ENCODE peak calls at places on chromosomes 6 and 20, in seven cellular contexts. One of them, this sample, is unnamed.

GRCh38 chr6:111278738-111279137 is 191.4 kb downstream of the SLC16A10 start:
- DNase-seq in breast epithelium: no peak
- DNase-seq in sigmoid colon: no peak
- DNase-seq in endothelial cell of umbilical vein: no peak
- DNase-seq in GM23338: no peak
- DNase-seq in GM12891: no peak
- DNase-seq in GM12892: no peak
- DNase-seq in this sample: no peak

GRCh38 chr6:43916924-43917877 is 147.2 kb downstream of the VEGFA start:
- DNase-seq in GM12892: no peak
- DNase-seq in endothelial cell of umbilical vein: no peak
- DNase-seq in GM23338: no peak
- DNase-seq in breast epithelium: peak; percentile 52
- DNase-seq in GM12891: no peak
- DNase-seq in sigmoid colon: peak; percentile 76
- DNase-seq in this sample: peak; percentile 82

GRCh38 chr6:49401063-49401462 is 62.0 kb downstream of the MMUT start:
- DNase-seq in GM12891: no peak
- DNase-seq in GM23338: no peak
- DNase-seq in breast epithelium: no peak
- DNase-seq in endothelial cell of umbilical vein: no peak
- DNase-seq in sigmoid colon: no peak
- DNase-seq in GM12892: no peak
- DNase-seq in this sample: no peak

GRCh38 chr20:9744551-9744950 is 94.3 kb downstream of the PAK5 start:
- DNase-seq in GM12892: no peak
- DNase-seq in sigmoid colon: no peak
- DNase-seq in breast epithelium: no peak
- DNase-seq in endothelial cell of umbilical vein: no peak
- DNase-seq in GM23338: no peak
- DNase-seq in GM12891: no peak
- DNase-seq in this sample: no peak

GRCh38 chr6:169994734-169995133 is 243.3 kb downstream of the ERMARD start:
- DNase-seq in GM12891: no peak
- DNase-seq in endothelial cell of umbilical vein: no peak
- DNase-seq in sigmoid colon: no peak
- DNase-seq in breast epithelium: no peak
- DNase-seq in GM12892: no peak
- DNase-seq in GM23338: no peak
- DNase-seq in this sample: no peak

GRCh38 chr6:11718461-11718860 is 60.1 kb downstream of the ADTRP start:
- DNase-seq in endothelial cell of umbilical vein: no peak
- DNase-seq in sigmoid colon: no peak
- DNase-seq in GM23338: no peak
- DNase-seq in breast epithelium: no peak
- DNase-seq in GM12892: no peak
- DNase-seq in GM12891: no peak
- DNase-seq in this sample: no peak

GRCh38 chr6:168231393-168231957 is 88.1 kb downstream of the DACT2 start:
- DNase-seq in endothelial cell of umbilical vein: no peak
- DNase-seq in GM12891: no peak
- DNase-seq in sigmoid colon: no peak
- DNase-seq in GM23338: no peak
- DNase-seq in breast epithelium: no peak
- DNase-seq in GM12892: no peak
- DNase-seq in this sample: no peak

GRCh38 chr20:32569380-32570305 is 15.5 kb downstream of the NOL4L start:
- DNase-seq in breast epithelium: no peak
- DNase-seq in GM12891: no peak
- DNase-seq in sigmoid colon: no peak
- DNase-seq in GM12892: no peak
- DNase-seq in GM23338: no peak
- DNase-seq in endothelial cell of umbilical vein: no peak
- DNase-seq in this sample: no peak

GRCh38 chr20:22583773-22584629 is at the start of gene FOXA2:
- DNase-seq in GM12892: no peak
- DNase-seq in endothelial cell of umbilical vein: no peak
- DNase-seq in GM23338: peak; percentile 82
- DNase-seq in sigmoid colon: no peak
- DNase-seq in breast epithelium: no peak
- DNase-seq in GM12891: no peak
- DNase-seq in this sample: peak; percentile 79

GRCh38 chr6:53112404-53112803 is 36.2 kb downstream of the GCM1 start:
- DNase-seq in endothelial cell of umbilical vein: no peak
- DNase-seq in breast epithelium: peak; percentile 61
- DNase-seq in GM12891: no peak
- DNase-seq in GM23338: no peak
- DNase-seq in sigmoid colon: no peak
- DNase-seq in GM12892: no peak
- DNase-seq in this sample: peak; percentile 14

GRCh38 chr6:107977283-107977682 is 19.3 kb upstream of the SEC63 start:
- DNase-seq in sigmoid colon: no peak
- DNase-seq in GM12891: no peak
- DNase-seq in GM23338: peak; percentile 70
- DNase-seq in endothelial cell of umbilical vein: peak; percentile 61
- DNase-seq in GM12892: no peak
- DNase-seq in breast epithelium: no peak
- DNase-seq in this sample: no peak

GRCh38 chr6:18823782-18824386 is 436.7 kb downstream of the RNF144B start:
- DNase-seq in sigmoid colon: no peak
- DNase-seq in endothelial cell of umbilical vein: peak; percentile 7
- DNase-seq in GM12891: no peak
- DNase-seq in breast epithelium: no peak
- DNase-seq in GM12892: no peak
- DNase-seq in GM23338: peak; percentile 89
- DNase-seq in this sample: no peak

GRCh38 chr6:147201885-147202515 is 2.2 kb upstream of the STXBP5 start:
- DNase-seq in GM12892: no peak
- DNase-seq in endothelial cell of umbilical vein: no peak
- DNase-seq in sigmoid colon: no peak
- DNase-seq in breast epithelium: no peak
- DNase-seq in GM12891: no peak
- DNase-seq in GM23338: peak; percentile 73
- DNase-seq in this sample: peak; percentile 21

GRCh38 chr20:39016076-39016475 is 53.9 kb downstream of the DHX35 start:
- DNase-seq in sigmoid colon: no peak
- DNase-seq in GM12892: no peak
- DNase-seq in endothelial cell of umbilical vein: no peak
- DNase-seq in GM12891: no peak
- DNase-seq in GM23338: no peak
- DNase-seq in breast epithelium: no peak
- DNase-seq in this sample: no peak

GRCh38 chr20:16434087-16434664 is 139.1 kb downstream of the KIF16B start:
- DNase-seq in endothelial cell of umbilical vein: peak; percentile 52
- DNase-seq in GM12892: peak; percentile 9
- DNase-seq in GM12891: peak; percentile 14
- DNase-seq in breast epithelium: no peak
- DNase-seq in GM23338: peak; percentile 86
- DNase-seq in sigmoid colon: no peak
- DNase-seq in this sample: peak; percentile 44

GRCh38 chr20:46084805-46085792 is 4.7 kb downstream of the NCOA5 start:
- DNase-seq in endothelial cell of umbilical vein: peak; percentile 13
- DNase-seq in sigmoid colon: no peak
- DNase-seq in breast epithelium: no peak
- DNase-seq in GM12891: no peak
- DNase-seq in GM12892: no peak
- DNase-seq in GM23338: no peak
- DNase-seq in this sample: peak; percentile 37

DNA sequence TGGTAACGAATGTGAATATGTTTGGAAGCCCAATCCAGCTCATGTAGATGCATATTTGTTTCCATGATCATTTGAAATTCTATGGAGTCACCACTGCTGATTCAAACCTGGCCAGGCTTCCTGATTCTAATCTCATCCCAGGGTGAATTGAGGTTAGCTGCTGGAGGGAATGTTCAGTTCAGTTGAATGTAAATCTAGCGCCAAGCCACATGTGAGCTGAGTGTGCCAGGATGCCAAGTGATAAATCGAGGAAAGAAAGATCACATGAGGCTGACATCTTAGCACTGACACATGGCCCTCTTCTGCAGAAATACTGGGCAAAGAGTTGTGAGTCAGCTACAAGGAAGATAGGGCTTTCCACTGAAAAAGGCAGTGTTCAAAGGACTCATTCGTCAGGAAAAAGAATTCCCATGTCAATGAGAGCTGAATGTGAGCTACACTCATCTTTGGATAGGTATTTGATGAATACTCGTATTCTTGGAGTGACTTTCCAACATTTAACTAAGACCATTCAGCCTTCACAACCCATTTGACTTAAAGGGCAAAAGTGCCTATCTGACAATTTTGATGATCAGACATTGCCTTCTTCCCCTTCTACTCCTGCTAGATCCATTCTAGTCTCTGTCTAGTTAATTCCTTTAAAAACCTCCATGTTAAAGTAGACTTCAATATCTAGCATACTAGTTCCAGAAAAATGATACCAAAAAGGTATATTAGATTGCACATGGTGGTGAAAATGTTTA is 172.1 kb downstream of the MTFR2 start:
- DNase-seq in GM12892: no peak
- DNase-seq in GM12891: no peak
- DNase-seq in sigmoid colon: no peak
- DNase-seq in endothelial cell of umbilical vein: peak; percentile 97
- DNase-seq in breast epithelium: no peak
- DNase-seq in GM23338: no peak
- DNase-seq in this sample: no peak
- TF ChIP-seq POLR2AphosphoS5 in GM12892: no peak
- TF ChIP-seq POLR2AphosphoS5 in GM12891: no peak
- TF ChIP-seq POLR2AphosphoS5 in sigmoid colon: no peak
- TF ChIP-seq POLR2AphosphoS5 in endothelial cell of umbilical vein: peak; percentile 50
- TF ChIP-seq POLR2AphosphoS5 in breast epithelium: no peak
- TF ChIP-seq POLR2AphosphoS5 in GM23338: no peak
- TF ChIP-seq POLR2AphosphoS5 in this sample: no peak

GRCh38 chr6:10591411-10592160 is 70.4 kb downstream of the GCNT2 start:
- DNase-seq in GM23338: no peak
- DNase-seq in GM12892: no peak
- DNase-seq in sigmoid colon: no peak
- DNase-seq in endothelial cell of umbilical vein: no peak
- DNase-seq in breast epithelium: no peak
- DNase-seq in GM12891: no peak
- DNase-seq in this sample: no peak
- TF ChIP-seq POLR2AphosphoS5 in GM23338: no peak
- TF ChIP-seq POLR2AphosphoS5 in GM12892: no peak
- TF ChIP-seq POLR2AphosphoS5 in sigmoid colon: no peak
- TF ChIP-seq POLR2AphosphoS5 in endothelial cell of umbilical vein: no peak
- TF ChIP-seq POLR2AphosphoS5 in breast epithelium: no peak
- TF ChIP-seq POLR2AphosphoS5 in GM12891: no peak
- TF ChIP-seq POLR2AphosphoS5 in this sample: no peak

GRCh38 chr6:37027811-37028469 is 22.5 kb downstream of the FGD2 start:
- DNase-seq in breast epithelium: no peak
- DNase-seq in sigmoid colon: no peak
- DNase-seq in endothelial cell of umbilical vein: no peak
- DNase-seq in GM12892: no peak
- DNase-seq in GM23338: no peak
- DNase-seq in GM12891: no peak
- DNase-seq in this sample: no peak

GRCh38 chr6:37024665-37025337 is 19.3 kb downstream of the FGD2 start:
- DNase-seq in breast epithelium: peak; percentile 85
- DNase-seq in GM23338: no peak
- DNase-seq in sigmoid colon: no peak
- DNase-seq in GM12891: no peak
- DNase-seq in endothelial cell of umbilical vein: no peak
- DNase-seq in GM12892: no peak
- DNase-seq in this sample: no peak

GRCh38 chr6:37029249-37029959 is 23.9 kb downstream of the FGD2 start:
- DNase-seq in sigmoid colon: peak; percentile 89
- DNase-seq in breast epithelium: peak; percentile 47
- DNase-seq in GM12892: no peak
- DNase-seq in GM23338: peak; percentile 81
- DNase-seq in GM12891: no peak
- DNase-seq in endothelial cell of umbilical vein: peak; percentile 77
- DNase-seq in this sample: peak; percentile 65

GRCh38 chr6:37025621-37026466 is 20.4 kb downstream of the FGD2 start:
- DNase-seq in sigmoid colon: no peak
- DNase-seq in GM12892: no peak
- DNase-seq in GM23338: no peak
- DNase-seq in GM12891: no peak
- DNase-seq in endothelial cell of umbilical vein: no peak
- DNase-seq in breast epithelium: no peak
- DNase-seq in this sample: no peak

DNA sequence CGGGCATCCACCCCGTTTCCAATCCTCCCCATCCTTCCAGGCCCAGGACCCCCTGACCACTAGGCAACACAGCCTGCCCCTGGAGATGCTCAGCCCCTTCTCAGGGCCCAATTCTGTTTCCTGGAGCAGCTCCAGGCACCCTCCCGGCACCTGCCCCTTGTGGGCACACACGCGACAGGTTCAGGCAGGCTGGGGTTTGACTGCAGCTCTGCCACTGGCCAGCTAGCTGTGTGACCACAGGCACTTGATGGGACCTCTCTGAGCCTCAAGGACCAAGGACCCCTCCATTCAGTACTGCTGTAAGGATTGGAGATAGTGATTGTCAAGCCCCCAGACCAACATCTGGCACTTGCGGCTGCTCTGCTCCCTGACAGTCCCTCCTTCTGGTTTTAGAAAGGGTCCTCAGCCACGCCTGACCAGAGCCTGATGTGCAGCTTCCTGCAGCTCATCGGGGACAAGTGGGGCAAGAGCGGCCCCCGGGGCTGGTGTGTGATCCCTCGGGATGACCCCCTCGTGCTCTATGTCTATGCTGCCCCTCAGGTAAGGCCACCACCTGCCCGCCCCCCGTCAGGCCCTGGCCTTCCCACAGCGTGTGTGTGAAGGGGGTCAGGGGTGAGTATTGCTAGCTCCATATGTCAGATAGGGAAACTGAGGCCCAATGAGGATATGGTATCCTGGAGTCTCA is 21.7 kb downstream of the FGD2 start:
- DNase-seq in endothelial cell of umbilical vein: no peak
- DNase-seq in sigmoid colon: no peak
- DNase-seq in breast epithelium: no peak
- DNase-seq in GM12891: no peak
- DNase-seq in GM12892: no peak
- DNase-seq in GM23338: no peak
- DNase-seq in this sample: no peak
- TF ChIP-seq POLR2AphosphoS5 in endothelial cell of umbilical vein: no peak
- TF ChIP-seq POLR2AphosphoS5 in sigmoid colon: no peak
- TF ChIP-seq POLR2AphosphoS5 in breast epithelium: no peak
- TF ChIP-seq POLR2AphosphoS5 in GM12891: no peak
- TF ChIP-seq POLR2AphosphoS5 in GM12892: no peak
- TF ChIP-seq POLR2AphosphoS5 in GM23338: no peak
- TF ChIP-seq POLR2AphosphoS5 in this sample: no peak

DNA sequence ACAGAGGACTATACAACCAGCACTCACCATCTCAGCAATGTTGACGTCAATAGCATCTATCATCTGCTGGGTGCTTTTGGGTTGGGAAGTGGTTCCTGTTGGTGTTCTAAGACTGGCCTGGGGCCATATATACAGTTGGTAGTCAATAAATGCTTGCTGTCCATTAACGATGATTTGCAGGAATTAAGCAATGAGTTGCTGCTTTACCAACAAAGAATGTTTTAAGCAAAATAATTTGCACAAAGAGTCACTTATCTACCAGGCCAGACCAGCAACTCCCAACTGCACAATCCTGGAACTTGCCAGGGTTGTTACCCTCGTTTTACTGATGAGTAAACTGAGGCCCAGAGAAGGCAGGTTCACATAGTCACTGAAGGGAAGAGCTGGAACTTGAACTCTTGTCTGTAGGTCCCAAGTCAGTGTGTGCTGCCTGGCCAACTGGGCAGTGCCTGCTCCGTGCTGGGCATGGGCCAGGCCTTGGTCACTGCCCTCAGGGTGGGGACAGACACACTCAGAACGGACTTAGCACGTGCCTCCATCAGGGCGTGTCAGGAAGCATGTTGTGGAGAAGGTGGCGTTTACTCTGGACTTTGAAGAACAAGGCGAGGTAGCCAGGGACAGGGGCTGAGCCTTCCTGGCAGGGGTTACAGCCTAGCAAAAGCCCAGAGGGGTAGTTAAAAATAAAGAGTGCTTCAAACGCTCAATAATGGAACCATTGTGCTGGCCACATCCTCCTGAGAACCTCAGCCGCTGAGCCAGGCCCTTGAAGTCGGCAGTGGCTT is 2.5 kb upstream of the SRC start:
- DNase-seq in GM12891: no peak
- DNase-seq in endothelial cell of umbilical vein: no peak
- DNase-seq in GM23338: no peak
- DNase-seq in sigmoid colon: peak; percentile 64
- DNase-seq in breast epithelium: peak; percentile 90
- DNase-seq in GM12892: no peak
- DNase-seq in this sample: peak; percentile 87
- TF ChIP-seq POLR2AphosphoS5 in GM12891: no peak
- TF ChIP-seq POLR2AphosphoS5 in endothelial cell of umbilical vein: no peak
- TF ChIP-seq POLR2AphosphoS5 in GM23338: no peak
- TF ChIP-seq POLR2AphosphoS5 in sigmoid colon: no peak
- TF ChIP-seq POLR2AphosphoS5 in breast epithelium: no peak
- TF ChIP-seq POLR2AphosphoS5 in GM12892: no peak
- TF ChIP-seq POLR2AphosphoS5 in this sample: no peak